ENCODE peak calls at places on chromosome 16, in seven cellular contexts. B is heart left ventricle, M is IMR-90, D is upper lobe of right lung, K is sigmoid colon, Q is adrenal gland, T is upper lobe of left lung. L is an unnamed sample.

GRCh38 chr16:53726625-53727024 is 22.7 kb downstream of the FTO start:
- DNase-seq in B (no peak), M (peak; percentile 23), D (no peak), K (no peak), Q (peak; percentile 16), T (no peak), L (no peak)

GRCh38 chr16:28195859-28196258 is 15.9 kb downstream of the XPO6 start:
- DNase-seq in B (no peak), M (no peak), D (no peak), K (no peak), Q (no peak), T (no peak), L (no peak)

GRCh38 chr16:19809121-19809635 is 75.5 kb downstream of the GPRC5B start:
- DNase-seq in B (no peak), M (peak; percentile 36), D (no peak), K (peak; percentile 49), Q (no peak), T (no peak), L (peak; percentile 26)

GRCh38 chr16:63850979-63851378 is 1270.9 kb downstream of the CDH11 start:
- DNase-seq in B (no peak), M (no peak), D (no peak), K (no peak), Q (no peak), T (no peak), L (no peak)

GRCh38 chr16:87471278-87472141 is 21.3 kb downstream of the ZCCHC14 start:
- DNase-seq in B (no peak), M (no peak), D (no peak), K (no peak), Q (no peak), T (no peak), L (no peak)

GRCh38 chr16:66273036-66273435 is 93.5 kb upstream of the CDH5 start:
- DNase-seq in B (no peak), M (no peak), D (no peak), K (no peak), Q (no peak), T (no peak), L (no peak)

GRCh38 chr16:78563905-78564304 is 464.5 kb downstream of the WWOX start:
- DNase-seq in B (no peak), M (no peak), D (no peak), K (no peak), Q (no peak), T (no peak), L (no peak)

GRCh38 chr16:72549878-72550277 is 377.9 kb upstream of the PMFBP1 start:
- DNase-seq in B (no peak), M (no peak), D (no peak), K (no peak), Q (no peak), T (no peak), L (no peak)

GRCh38 chr16:49575352-49576172 is 202.0 kb downstream of the C16orf78 start:
- DNase-seq in B (peak; percentile 70), M (no peak), D (no peak), K (no peak), Q (peak; percentile 36), T (peak; percentile 55), L (peak; percentile 72)

GRCh38 chr16:12455287-12455798 is 348.3 kb downstream of the CPPED1 start:
- DNase-seq in B (peak; percentile 75), M (peak; percentile 55), D (peak; percentile 81), K (no peak), Q (peak; percentile 64), T (peak; percentile 72), L (no peak)

GRCh38 chr16:73202176-73202729 is 154.3 kb upstream of the ZFHX3 start:
- DNase-seq in B (no peak), M (peak; percentile 97), D (no peak), K (no peak), Q (no peak), T (no peak), L (no peak)

GRCh38 chr16:67431077-67431804 is at the start of gene HSD11B2:
- DNase-seq in B (peak; percentile 76), M (peak; percentile 45), D (peak; percentile 83), K (no peak), Q (peak; percentile 54), T (peak; percentile 63), L (peak; percentile 71)
- TF ChIP-seq CTCF in B (peak; percentile 5), M (peak; percentile 21), D (no peak), K (no peak), Q (no peak), T (peak; percentile 12), L (peak; percentile 24)

GRCh38 chr16:165218-165538 is 600 bp upstream of the HBM start:
- DNase-seq in B (no peak), M (no peak), D (no peak), K (no peak), Q (no peak), T (no peak), L (no peak)
- H3K27me3 ChIP-seq in B (peaks cover 58% of the 10 kb centered on the region), M (peaks cover 59% of the 10 kb centered on the region), D (peaks cover 50% of the 10 kb centered on the region), K (peaks cover 63% of the 10 kb centered on the region), Q (peaks cover 43% of the 10 kb centered on the region), T (peaks cover 12% of the 10 kb centered on the region), L (peaks cover 14% of the 10 kb centered on the region)

GRCh38 chr16:17364319-17365210 is 106.2 kb downstream of the XYLT1 start:
- DNase-seq in B (no peak), M (peak; percentile 94), D (no peak), K (no peak), Q (no peak), T (no peak), L (no peak)
- H3K4me1 ChIP-seq in B (peaks cover 31% of the 10 kb centered on the region), M (peaks cover 9% of the 10 kb centered on the region), D (peaks cover 62% of the 10 kb centered on the region), K (peaks cover 73% of the 10 kb centered on the region), Q (peaks cover 18% of the 10 kb centered on the region), T (peaks cover 51% of the 10 kb centered on the region), L (no peaks in the 10 kb centered on the region)

GRCh38 chr16:82582971-82583370 is 43.8 kb upstream of the CDH13 start:
- DNase-seq in B (no peak), M (no peak), D (no peak), K (no peak), Q (no peak), T (no peak), L (no peak)

GRCh38 chr16:82585675-82586074 is 41.1 kb upstream of the CDH13 start:
- DNase-seq in B (no peak), M (peak; percentile 88), D (no peak), K (no peak), Q (no peak), T (no peak), L (no peak)

GRCh38 chr16:82584553-82585152 is 42.1 kb upstream of the CDH13 start:
- DNase-seq in B (no peak), M (no peak), D (no peak), K (no peak), Q (no peak), T (no peak), L (no peak)

GRCh38 chr16:82583415-82583814 is 43.4 kb upstream of the CDH13 start:
- DNase-seq in B (no peak), M (peak; percentile 28), D (no peak), K (no peak), Q (no peak), T (no peak), L (no peak)

DNA sequence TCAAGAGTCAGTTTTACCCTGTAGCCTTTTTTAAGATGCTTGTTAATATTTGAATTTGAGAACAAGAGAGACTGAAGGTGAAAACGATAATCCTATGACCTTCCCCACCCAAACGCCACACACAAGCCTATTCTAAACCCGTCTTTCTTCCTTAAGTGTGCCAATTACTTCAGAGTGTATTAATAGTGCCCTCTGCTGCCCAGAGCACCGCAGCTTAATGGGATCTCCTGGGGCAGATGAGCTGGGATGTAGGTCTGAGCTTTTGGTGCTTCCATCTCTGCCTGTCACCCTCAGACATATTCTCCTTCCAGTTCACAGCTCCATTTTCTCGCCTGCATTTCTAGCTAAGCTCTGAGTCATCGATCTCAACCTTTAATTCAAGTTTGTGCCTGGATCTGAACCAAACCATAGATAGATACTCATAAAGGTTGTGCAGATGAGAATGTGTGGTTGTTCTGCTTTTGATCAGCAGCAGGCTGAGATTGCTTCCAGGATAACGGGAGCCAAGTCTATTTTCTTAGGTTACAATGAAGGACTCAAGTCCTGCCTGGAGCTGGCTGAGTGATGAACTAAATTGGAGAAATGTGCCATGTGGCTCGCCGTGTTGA is 46.4 kb upstream of the CDH13 start:
- DNase-seq in B (no peak), M (no peak), D (no peak), K (no peak), Q (no peak), T (no peak), L (no peak)
- TF ChIP-seq CTCF in B (peak; percentile 44), M (peak; percentile 20), D (peak; percentile 43), K (no peak), Q (no peak), T (no peak), L (peak; percentile 36)

DNA sequence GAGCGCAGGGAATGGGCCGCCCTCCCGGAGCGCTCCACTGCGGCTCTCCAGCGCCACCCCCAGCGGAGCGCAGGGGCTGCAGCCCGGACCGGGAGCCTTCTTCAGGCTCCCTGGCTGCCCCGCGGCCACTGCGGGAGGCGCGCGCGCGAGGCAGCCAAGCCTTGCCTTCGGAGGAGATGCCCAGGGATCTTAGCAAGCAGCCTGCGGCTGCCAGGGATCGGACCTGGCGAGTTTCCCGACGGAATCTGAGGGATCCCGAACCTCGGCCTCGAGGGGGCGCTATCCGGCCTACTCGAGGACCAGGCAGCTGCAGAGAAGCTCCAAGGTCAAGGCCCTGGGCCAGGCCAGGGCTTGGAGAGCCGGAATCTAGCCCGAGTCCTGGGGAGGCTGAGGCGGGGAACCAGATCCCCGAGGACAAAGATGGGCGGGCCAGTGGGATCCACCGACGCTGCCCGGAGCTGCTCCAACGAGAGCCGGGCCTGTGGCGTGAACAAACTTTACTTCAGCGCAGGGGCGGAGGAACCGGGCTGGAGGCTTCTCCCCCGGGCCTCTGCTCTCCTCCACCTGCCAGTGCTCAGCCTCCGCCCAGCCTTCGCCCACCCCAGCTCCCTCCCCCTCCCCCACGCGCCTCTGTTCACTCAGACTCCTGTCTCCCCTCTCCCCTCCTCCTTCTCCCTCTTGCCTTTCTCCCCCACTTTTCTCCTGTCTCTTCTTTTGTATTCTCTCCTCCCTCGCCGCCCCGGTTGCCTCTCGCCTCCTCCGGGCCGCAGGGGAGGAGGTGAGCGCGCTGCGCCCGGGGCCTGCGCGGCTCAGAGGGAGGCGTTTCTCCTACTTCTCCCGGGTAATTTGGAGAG is at the start of gene IRX6:
- DNase-seq in B (no peak), M (no peak), D (peak; percentile 91), K (no peak), Q (peak; percentile 8), T (peak; percentile 80), L (peak; percentile 60)
- H3K27me3 ChIP-seq in B (peaks cover 50% of the 10 kb centered on the region), M (peaks cover 23% of the 10 kb centered on the region), D (peaks cover 64% of the 10 kb centered on the region), K (peaks cover 90% of the 10 kb centered on the region), Q (peaks cover 51% of the 10 kb centered on the region), T (no peaks in the 10 kb centered on the region), L (no peaks in the 10 kb centered on the region)

DNA sequence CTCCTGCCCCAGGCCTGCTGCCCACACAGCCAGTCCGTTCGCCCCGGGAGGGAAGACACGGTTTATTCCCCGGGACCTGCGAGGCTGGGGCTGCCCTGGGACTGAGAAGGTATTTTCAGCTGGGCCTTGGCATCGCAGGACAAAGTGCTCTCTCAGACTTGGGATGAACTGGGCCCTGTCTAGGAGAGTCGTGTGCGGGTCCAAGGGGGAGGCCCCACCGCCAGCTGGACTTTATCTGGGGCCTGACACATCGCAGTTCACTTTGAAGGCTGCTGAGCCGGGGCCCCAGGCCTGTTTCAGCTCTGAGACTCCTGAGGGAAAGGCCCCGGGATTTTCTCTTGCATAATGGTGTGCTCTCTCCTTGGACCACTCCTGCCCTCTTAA is 6.8 kb downstream of the CRISPLD2 start:
- DNase-seq in B (peak; percentile 78), M (peak; percentile 72), D (no peak), K (peak; percentile 96), Q (no peak), T (no peak), L (no peak)
- H3K4me1 ChIP-seq in B (peaks cover 44% of the 10 kb centered on the region), M (peaks cover 40% of the 10 kb centered on the region), D (peaks cover 31% of the 10 kb centered on the region), K (peaks cover 96% of the 10 kb centered on the region), Q (no peaks in the 10 kb centered on the region), T (no peaks in the 10 kb centered on the region), L (peaks cover under 1% of the 10 kb centered on the region)

L was measured in tibial artery.